ENCODE peak calls at places on chromosome 10, in ten cellular contexts. B is K562, S is GM12891, I is spleen, P is GM23338, G is endothelial cell of umbilical vein, M is breast epithelium, K is vagina, W is sigmoid colon, R is stomach. T is an unnamed sample.

GRCh38 chr10:79387974-79388850 is 40.9 kb downstream of the PPIF start:
- DNase-seq in P (no peak), G (no peak), M (peak), K (peak), I (peak), B (peak), S (peak), R (no peak), W (peak), T (peak)

GRCh38 chr10:43202224-43202656 is 64.0 kb downstream of the CSGALNACT2 start:
- DNase-seq in G (no peak), K (peak), B (peak), I (peak), P (peak), S (peak), M (peak), W (peak), R (peak), T (peak)

GRCh38 chr10:75202321-75203096 is 8.1 kb upstream of the VDAC2 start:
- DNase-seq in R (peak), K (no peak), G (no peak), P (no peak), W (peak), M (no peak), I (no peak), B (no peak), S (no peak), T (no peak)

GRCh38 chr10:117530791-117531190 is 11.8 kb upstream of the EMX2 start:
- DNase-seq in I (no peak), K (no peak), P (no peak), G (no peak), S (no peak), R (no peak), W (peak), M (no peak), B (no peak), T (peak)

GRCh38 chr10:45441791-45442190 is 67.8 kb downstream of the ALOX5 start:
- DNase-seq in K (no peak), S (no peak), M (no peak), G (no peak), W (no peak), R (no peak), P (no peak), B (no peak), I (no peak), T (no peak)

GRCh38 chr10:117627561-117627960 is 85.0 kb downstream of the EMX2 start:
- DNase-seq in P (no peak), G (no peak), B (no peak), R (no peak), K (peak), W (no peak), S (no peak), M (no peak), I (no peak), T (no peak)

GRCh38 chr10:27724287-27724686 is 21.3 kb downstream of the MKX start:
- DNase-seq in G (no peak), S (no peak), M (no peak), K (no peak), B (no peak), I (no peak), P (peak), R (no peak), W (no peak), T (no peak)

GRCh38 chr10:16401416-16401815 is 35.4 kb upstream of the PTER start:
- DNase-seq in I (no peak), P (no peak), W (no peak), R (no peak), S (no peak), B (no peak), G (no peak), K (no peak), M (no peak), T (no peak)

GRCh38 chr10:44207160-44207559 is 177.7 kb downstream of the CXCL12 start:
- DNase-seq in W (no peak), K (no peak), P (no peak), M (no peak), I (peak), G (no peak), B (no peak), R (no peak), S (no peak), T (no peak)

GRCh38 chr10:124450010-124450782 is at the start of gene NKX1-2:
- DNase-seq in B (no peak), P (peak), W (no peak), K (no peak), I (no peak), S (no peak), M (no peak), G (no peak), R (no peak), T (no peak)

GRCh38 chr10:71963756-71964668 is at the start of gene CHST3:
- DNase-seq in W (peak), M (no peak), B (no peak), S (peak), K (no peak), R (peak), G (peak), P (peak), I (no peak), T (no peak)

GRCh38 chr10:101961591-101962498 is 94.1 kb downstream of the ARMH3 start:
- DNase-seq in W (no peak), B (no peak), G (no peak), K (no peak), P (no peak), M (no peak), S (no peak), R (no peak), I (no peak), T (no peak)
- TF ChIP-seq POLR2AphosphoS5 in W (no peak), B (no peak), G (no peak), K (no peak), P (no peak), M (no peak), S (no peak), R (no peak), I (no peak), T (no peak)

DNA sequence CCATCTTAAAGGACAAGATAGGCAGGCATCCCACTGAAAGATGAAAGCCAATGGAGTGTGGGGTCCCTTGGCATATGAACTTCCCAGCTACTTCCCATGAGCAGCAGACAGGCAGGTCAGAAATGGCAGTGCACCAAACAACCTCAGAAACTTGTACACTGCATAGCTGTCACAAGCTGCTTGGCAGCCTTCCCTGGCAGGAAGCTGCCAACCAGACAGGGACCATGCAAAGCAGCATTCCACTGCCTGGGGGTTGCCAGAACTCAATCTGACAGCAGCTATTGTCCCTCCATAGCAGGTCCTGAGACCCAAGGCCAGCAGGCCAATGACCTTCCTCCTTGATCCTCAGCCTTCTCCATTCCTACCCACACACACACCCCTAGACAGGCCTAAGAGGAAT is 139.5 kb downstream of the PLCE1 start:
- DNase-seq in R (no peak), K (no peak), P (no peak), S (no peak), B (no peak), I (no peak), G (no peak), W (no peak), M (peak), T (no peak)
- TF ChIP-seq POLR2AphosphoS5 in R (no peak), K (no peak), P (no peak), S (no peak), B (no peak), I (no peak), G (no peak), W (no peak), M (peak), T (no peak)

GRCh38 chr10:3754727-3755439 is 30.1 kb downstream of the KLF6 start:
- DNase-seq in K (peak), S (no peak), P (no peak), M (no peak), B (peak), G (peak), I (no peak), R (no peak), W (no peak), T (no peak)
- TF ChIP-seq POLR2AphosphoS5 in K (no peak), S (no peak), P (no peak), M (no peak), B (peak), G (peak), I (no peak), R (peak), W (peak), T (peak)

GRCh38 chr10:131909014-131909808 is 8.4 kb downstream of the PPP2R2D start:
- DNase-seq in W (peak), P (no peak), K (no peak), G (no peak), B (no peak), M (no peak), I (peak), S (no peak), R (no peak), T (no peak)
- TF ChIP-seq POLR2AphosphoS5 in W (no peak), P (no peak), K (no peak), G (no peak), B (no peak), M (no peak), I (no peak), S (no peak), R (no peak), T (no peak)

GRCh38 chr10:52353210-52353609 is 39.1 kb downstream of the DKK1 start:
- DNase-seq in G (no peak), W (no peak), M (no peak), R (no peak), I (no peak), P (no peak), K (no peak), S (no peak), B (no peak), T (no peak)
- TF ChIP-seq POLR2AphosphoS5 in G (no peak), W (no peak), M (no peak), R (no peak), I (no peak), P (no peak), K (no peak), S (no peak), B (no peak), T (no peak)

T was measured in suprapubic skin.